ENCODE peak calls at places on chromosomes 6 and 20, in nine cellular contexts. One of them, this sample, is unnamed.

GRCh38 chr6:109515781-109516409 is 32.9 kb upstream of the ZBTB24 start:
- DNase-seq in WERI-Rb-1: no peak
- DNase-seq in stomach: no peak
- DNase-seq in neuronal stem cell: no peak
- DNase-seq in uterus: no peak
- DNase-seq in Karpas-422: no peak
- DNase-seq in fibroblast of lung: peak; percentile 18
- DNase-seq in naive thymus-derived CD4-positive, alpha-beta T cell: no peak
- DNase-seq in mesenchymal stem cell: no peak
- DNase-seq in this sample: peak; percentile 70

GRCh38 chr6:125415921-125416320 is 114.2 kb upstream of the HDDC2 start:
- DNase-seq in WERI-Rb-1: no peak
- DNase-seq in stomach: no peak
- DNase-seq in neuronal stem cell: no peak
- DNase-seq in uterus: no peak
- DNase-seq in Karpas-422: no peak
- DNase-seq in fibroblast of lung: peak; percentile 3
- DNase-seq in naive thymus-derived CD4-positive, alpha-beta T cell: no peak
- DNase-seq in mesenchymal stem cell: peak; percentile 29
- DNase-seq in this sample: no peak

GRCh38 chr6:6993503-6994237 is 114.1 kb upstream of the RREB1 start:
- DNase-seq in WERI-Rb-1: no peak
- DNase-seq in stomach: no peak
- DNase-seq in neuronal stem cell: no peak
- DNase-seq in uterus: no peak
- DNase-seq in Karpas-422: no peak
- DNase-seq in fibroblast of lung: no peak
- DNase-seq in naive thymus-derived CD4-positive, alpha-beta T cell: no peak
- DNase-seq in mesenchymal stem cell: peak; percentile 32
- DNase-seq in this sample: no peak

GRCh38 chr6:149273318-149273717 is 44.2 kb upstream of the TAB2 start:
- DNase-seq in WERI-Rb-1: no peak
- DNase-seq in stomach: peak; percentile 31
- DNase-seq in neuronal stem cell: no peak
- DNase-seq in uterus: no peak
- DNase-seq in Karpas-422: no peak
- DNase-seq in fibroblast of lung: no peak
- DNase-seq in naive thymus-derived CD4-positive, alpha-beta T cell: no peak
- DNase-seq in mesenchymal stem cell: no peak
- DNase-seq in this sample: no peak

GRCh38 chr6:154953644-154954043 is 41.5 kb upstream of the TIAM2 start:
- DNase-seq in WERI-Rb-1: no peak
- DNase-seq in stomach: no peak
- DNase-seq in neuronal stem cell: no peak
- DNase-seq in uterus: no peak
- DNase-seq in Karpas-422: no peak
- DNase-seq in fibroblast of lung: no peak
- DNase-seq in naive thymus-derived CD4-positive, alpha-beta T cell: no peak
- DNase-seq in mesenchymal stem cell: no peak
- DNase-seq in this sample: no peak

GRCh38 chr6:135673671-135674309 is 176.2 kb upstream of the AHI1 start:
- DNase-seq in WERI-Rb-1: no peak
- DNase-seq in stomach: no peak
- DNase-seq in neuronal stem cell: no peak
- DNase-seq in uterus: no peak
- DNase-seq in Karpas-422: no peak
- DNase-seq in fibroblast of lung: peak; percentile 65
- DNase-seq in naive thymus-derived CD4-positive, alpha-beta T cell: no peak
- DNase-seq in mesenchymal stem cell: no peak
- DNase-seq in this sample: peak; percentile 35

GRCh38 chr6:11354019-11354418 is 121.6 kb upstream of the NEDD9 start:
- DNase-seq in WERI-Rb-1: no peak
- DNase-seq in stomach: no peak
- DNase-seq in neuronal stem cell: no peak
- DNase-seq in uterus: peak; percentile 61
- DNase-seq in Karpas-422: no peak
- DNase-seq in fibroblast of lung: peak; percentile 85
- DNase-seq in naive thymus-derived CD4-positive, alpha-beta T cell: peak; percentile 31
- DNase-seq in mesenchymal stem cell: peak; percentile 78
- DNase-seq in this sample: peak; percentile 89

GRCh38 chr6:108941281-108941680 is 93.1 kb downstream of the ARMC2 start:
- DNase-seq in WERI-Rb-1: no peak
- DNase-seq in stomach: no peak
- DNase-seq in neuronal stem cell: no peak
- DNase-seq in uterus: no peak
- DNase-seq in Karpas-422: no peak
- DNase-seq in fibroblast of lung: no peak
- DNase-seq in naive thymus-derived CD4-positive, alpha-beta T cell: no peak
- DNase-seq in mesenchymal stem cell: no peak
- DNase-seq in this sample: no peak

GRCh38 chr6:169991031-169991390 is 239.6 kb downstream of the ERMARD start:
- DNase-seq in WERI-Rb-1: no peak
- DNase-seq in stomach: peak; percentile 13
- DNase-seq in neuronal stem cell: no peak
- DNase-seq in uterus: no peak
- DNase-seq in Karpas-422: no peak
- DNase-seq in fibroblast of lung: no peak
- DNase-seq in naive thymus-derived CD4-positive, alpha-beta T cell: no peak
- DNase-seq in mesenchymal stem cell: no peak
- DNase-seq in this sample: no peak

GRCh38 chr20:23039885-23040508 is 4.9 kb downstream of the SSTR4 start:
- DNase-seq in WERI-Rb-1: no peak
- DNase-seq in stomach: no peak
- DNase-seq in neuronal stem cell: no peak
- DNase-seq in uterus: no peak
- DNase-seq in Karpas-422: no peak
- DNase-seq in fibroblast of lung: no peak
- DNase-seq in naive thymus-derived CD4-positive, alpha-beta T cell: no peak
- DNase-seq in mesenchymal stem cell: no peak
- DNase-seq in this sample: no peak

GRCh38 chr6:129183681-129184216 is 300.8 kb downstream of the LAMA2 start:
- DNase-seq in WERI-Rb-1: no peak
- DNase-seq in stomach: no peak
- DNase-seq in neuronal stem cell: no peak
- DNase-seq in uterus: no peak
- DNase-seq in Karpas-422: no peak
- DNase-seq in fibroblast of lung: peak; percentile 57
- DNase-seq in naive thymus-derived CD4-positive, alpha-beta T cell: no peak
- DNase-seq in mesenchymal stem cell: peak; percentile 46
- DNase-seq in this sample: peak; percentile 43

GRCh38 chr6:169809386-169809785 is 58.0 kb downstream of the ERMARD start:
- DNase-seq in WERI-Rb-1: no peak
- DNase-seq in stomach: no peak
- DNase-seq in neuronal stem cell: no peak
- DNase-seq in uterus: no peak
- DNase-seq in Karpas-422: no peak
- DNase-seq in fibroblast of lung: no peak
- DNase-seq in naive thymus-derived CD4-positive, alpha-beta T cell: no peak
- DNase-seq in mesenchymal stem cell: no peak
- DNase-seq in this sample: no peak

GRCh38 chr6:43299338-43300293 is 1.6 kb downstream of the SLC22A7 start:
- DNase-seq in WERI-Rb-1: no peak
- DNase-seq in stomach: no peak
- DNase-seq in neuronal stem cell: no peak
- DNase-seq in uterus: no peak
- DNase-seq in Karpas-422: no peak
- DNase-seq in fibroblast of lung: no peak
- DNase-seq in naive thymus-derived CD4-positive, alpha-beta T cell: no peak
- DNase-seq in mesenchymal stem cell: no peak
- DNase-seq in this sample: no peak

GRCh38 chr20:50005378-50006020 is 22.7 kb downstream of the SNAI1 start:
- DNase-seq in WERI-Rb-1: no peak
- DNase-seq in stomach: no peak
- DNase-seq in neuronal stem cell: no peak
- DNase-seq in uterus: no peak
- DNase-seq in Karpas-422: no peak
- DNase-seq in fibroblast of lung: no peak
- DNase-seq in naive thymus-derived CD4-positive, alpha-beta T cell: no peak
- DNase-seq in mesenchymal stem cell: no peak
- DNase-seq in this sample: no peak

GRCh38 chr20:43904195-43904594 is 10.5 kb upstream of the TOX2 start:
- DNase-seq in WERI-Rb-1: no peak
- DNase-seq in stomach: no peak
- DNase-seq in neuronal stem cell: peak; percentile 58
- DNase-seq in uterus: no peak
- DNase-seq in Karpas-422: peak; percentile 50
- DNase-seq in fibroblast of lung: no peak
- DNase-seq in naive thymus-derived CD4-positive, alpha-beta T cell: no peak
- DNase-seq in mesenchymal stem cell: no peak
- DNase-seq in this sample: no peak

GRCh38 chr6:157531169-157531985 is 150.4 kb downstream of the ZDHHC14 start:
- DNase-seq in WERI-Rb-1: no peak
- DNase-seq in stomach: no peak
- DNase-seq in neuronal stem cell: no peak
- DNase-seq in uterus: no peak
- DNase-seq in Karpas-422: no peak
- DNase-seq in fibroblast of lung: no peak
- DNase-seq in naive thymus-derived CD4-positive, alpha-beta T cell: no peak
- DNase-seq in mesenchymal stem cell: no peak
- DNase-seq in this sample: no peak

GRCh38 chr20:43389231-43389630 is 68.5 kb upstream of the SRSF6 start:
- DNase-seq in WERI-Rb-1: no peak
- DNase-seq in stomach: no peak
- DNase-seq in neuronal stem cell: no peak
- DNase-seq in uterus: peak; percentile 75
- DNase-seq in Karpas-422: no peak
- DNase-seq in fibroblast of lung: no peak
- DNase-seq in naive thymus-derived CD4-positive, alpha-beta T cell: no peak
- DNase-seq in mesenchymal stem cell: no peak
- DNase-seq in this sample: no peak

GRCh38 chr20:6919792-6920468 is 152.4 kb downstream of the BMP2 start:
- DNase-seq in WERI-Rb-1: no peak
- DNase-seq in stomach: no peak
- DNase-seq in neuronal stem cell: no peak
- DNase-seq in uterus: no peak
- DNase-seq in Karpas-422: no peak
- DNase-seq in fibroblast of lung: no peak
- DNase-seq in naive thymus-derived CD4-positive, alpha-beta T cell: no peak
- DNase-seq in mesenchymal stem cell: no peak
- DNase-seq in this sample: no peak

GRCh38 chr20:57399587-57400261 is 8.5 kb downstream of the RBM38 start:
- DNase-seq in WERI-Rb-1: no peak
- DNase-seq in stomach: peak; percentile 53
- DNase-seq in neuronal stem cell: no peak
- DNase-seq in uterus: no peak
- DNase-seq in Karpas-422: peak; percentile 77
- DNase-seq in fibroblast of lung: peak; percentile 20
- DNase-seq in naive thymus-derived CD4-positive, alpha-beta T cell: peak; percentile 23
- DNase-seq in mesenchymal stem cell: no peak
- DNase-seq in this sample: no peak

GRCh38 chr20:3082306-3082951 is 2.1 kb downstream of the AVP start:
- DNase-seq in WERI-Rb-1: no peak
- DNase-seq in stomach: no peak
- DNase-seq in neuronal stem cell: no peak
- DNase-seq in uterus: no peak
- DNase-seq in Karpas-422: no peak
- DNase-seq in fibroblast of lung: no peak
- DNase-seq in naive thymus-derived CD4-positive, alpha-beta T cell: peak; percentile 10
- DNase-seq in mesenchymal stem cell: peak; percentile 23
- DNase-seq in this sample: no peak
- H3K4me3 ChIP-seq in WERI-Rb-1: no peak overlapping the region
- H3K4me3 ChIP-seq in stomach: peak overlapping the region; percentile 44
- H3K4me3 ChIP-seq in neuronal stem cell: peak overlapping the region; percentile 76
- H3K4me3 ChIP-seq in uterus: no peak overlapping the region
- H3K4me3 ChIP-seq in Karpas-422: no peak overlapping the region
- H3K4me3 ChIP-seq in fibroblast of lung: no peak overlapping the region
- H3K4me3 ChIP-seq in naive thymus-derived CD4-positive, alpha-beta T cell: peak overlapping the region; percentile 24
- H3K4me3 ChIP-seq in mesenchymal stem cell: peak overlapping the region; percentile 45
- H3K4me3 ChIP-seq in this sample: no peak overlapping the region

DNA sequence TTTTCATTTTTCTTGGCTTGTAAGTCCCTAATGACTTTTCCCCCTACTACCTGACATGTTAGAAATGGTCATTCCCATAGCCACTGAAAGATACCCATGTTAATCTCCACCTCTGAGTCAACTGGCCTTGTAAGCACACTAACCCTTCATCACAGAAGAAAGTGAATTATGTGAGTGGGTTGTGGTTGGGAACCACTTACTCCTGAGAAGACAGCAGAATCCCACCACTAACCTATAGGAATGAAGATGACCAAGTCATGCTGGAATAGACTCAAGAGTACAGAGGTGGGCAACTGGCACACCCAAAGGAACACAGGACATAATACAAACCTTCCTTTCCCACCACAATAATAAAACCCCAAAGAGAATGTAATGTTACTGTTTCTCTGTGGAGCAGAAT is 30.1 kb downstream of the RAMACL start:
- DNase-seq in WERI-Rb-1: no peak
- DNase-seq in stomach: no peak
- DNase-seq in neuronal stem cell: no peak
- DNase-seq in uterus: no peak
- DNase-seq in Karpas-422: no peak
- DNase-seq in fibroblast of lung: peak; percentile 74
- DNase-seq in naive thymus-derived CD4-positive, alpha-beta T cell: no peak
- DNase-seq in mesenchymal stem cell: peak; percentile 29
- DNase-seq in this sample: no peak
- H3K27ac ChIP-seq in WERI-Rb-1: no peak overlapping the region
- H3K27ac ChIP-seq in stomach: peak overlapping the region; percentile 83
- H3K27ac ChIP-seq in neuronal stem cell: no peak overlapping the region
- H3K27ac ChIP-seq in uterus: peak overlapping the region; percentile 75
- H3K27ac ChIP-seq in Karpas-422: no peak overlapping the region
- H3K27ac ChIP-seq in fibroblast of lung: no peak overlapping the region
- H3K27ac ChIP-seq in naive thymus-derived CD4-positive, alpha-beta T cell: no peak overlapping the region
- H3K27ac ChIP-seq in mesenchymal stem cell: no peak overlapping the region
- H3K27ac ChIP-seq in this sample: no peak overlapping the region

DNA sequence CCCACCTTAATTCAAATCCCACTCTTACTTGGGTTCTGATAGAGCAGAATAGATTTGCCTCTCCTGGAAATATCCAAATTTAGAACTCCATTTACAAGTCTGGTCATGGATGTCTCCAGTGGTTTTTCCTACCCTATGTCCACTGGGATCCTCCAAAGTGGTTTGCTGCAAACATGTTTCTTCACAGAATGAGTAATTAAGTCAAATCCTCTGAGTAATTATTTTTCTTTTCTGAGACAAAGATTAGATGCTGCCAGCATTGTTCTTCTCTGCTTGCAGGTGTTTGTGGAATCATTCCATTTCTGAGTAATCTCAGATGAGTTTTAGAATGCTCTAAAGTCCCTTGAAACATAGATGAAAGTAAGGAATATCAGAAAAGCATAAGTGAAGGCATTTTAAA is 21.9 kb downstream of the DTD1 start:
- DNase-seq in WERI-Rb-1: no peak
- DNase-seq in stomach: no peak
- DNase-seq in neuronal stem cell: no peak
- DNase-seq in uterus: no peak
- DNase-seq in Karpas-422: no peak
- DNase-seq in fibroblast of lung: no peak
- DNase-seq in naive thymus-derived CD4-positive, alpha-beta T cell: no peak
- DNase-seq in mesenchymal stem cell: no peak
- DNase-seq in this sample: no peak
- H3K4me3 ChIP-seq in WERI-Rb-1: no peak overlapping the region
- H3K4me3 ChIP-seq in stomach: no peak overlapping the region
- H3K4me3 ChIP-seq in neuronal stem cell: no peak overlapping the region
- H3K4me3 ChIP-seq in uterus: no peak overlapping the region
- H3K4me3 ChIP-seq in Karpas-422: no peak overlapping the region
- H3K4me3 ChIP-seq in fibroblast of lung: no peak overlapping the region
- H3K4me3 ChIP-seq in naive thymus-derived CD4-positive, alpha-beta T cell: no peak overlapping the region
- H3K4me3 ChIP-seq in mesenchymal stem cell: no peak overlapping the region
- H3K4me3 ChIP-seq in this sample: no peak overlapping the region

GRCh38 chr20:59515906-59516209 is 88.5 kb upstream of the PHACTR3 start:
- DNase-seq in WERI-Rb-1: no peak
- DNase-seq in stomach: no peak
- DNase-seq in neuronal stem cell: no peak
- DNase-seq in uterus: no peak
- DNase-seq in Karpas-422: no peak
- DNase-seq in fibroblast of lung: no peak
- DNase-seq in naive thymus-derived CD4-positive, alpha-beta T cell: no peak
- DNase-seq in mesenchymal stem cell: no peak
- DNase-seq in this sample: no peak
- H3K27ac ChIP-seq in WERI-Rb-1: no peak overlapping the region
- H3K27ac ChIP-seq in stomach: no peak overlapping the region
- H3K27ac ChIP-seq in neuronal stem cell: no peak overlapping the region
- H3K27ac ChIP-seq in uterus: no peak overlapping the region
- H3K27ac ChIP-seq in Karpas-422: no peak overlapping the region
- H3K27ac ChIP-seq in fibroblast of lung: no peak overlapping the region
- H3K27ac ChIP-seq in naive thymus-derived CD4-positive, alpha-beta T cell: no peak overlapping the region
- H3K27ac ChIP-seq in mesenchymal stem cell: no peak overlapping the region
- H3K27ac ChIP-seq in this sample: no peak overlapping the region

This sample was measured in brain microvascular endothelial cell.